ENCODE peak calls at places on chromosomes 3 and 15, in five cellular contexts. L is neuronal stem cell, U is H1, W is trophoblast cell, P is H9. E is an unnamed sample.

GRCh38 chr3:184864012-184864411 is 52.0 kb downstream of the VPS8 start:
- DNase-seq in P (no peak), U (no peak), L (no peak), W (no peak), E (no peak)

GRCh38 chr3:182713743-182714517 is 79.4 kb upstream of the ATP11B start:
- DNase-seq in U (no peak), P (no peak), W (peak), L (no peak), E (peak)

GRCh38 chr3:167839460-167839859 is 103.9 kb downstream of the SERPINI1 start:
- DNase-seq in P (no peak), U (no peak), W (no peak), L (no peak), E (no peak)

GRCh38 chr3:43425829-43426228 is 139.5 kb downstream of the SNRK start:
- DNase-seq in L (no peak), U (no peak), P (no peak), W (no peak), E (no peak)

GRCh38 chr3:126915015-126915414 is 67.9 kb upstream of the PLXNA1 start:
- DNase-seq in P (no peak), U (no peak), L (no peak), W (no peak), E (no peak)

GRCh38 chr3:106628407-106628806 is 748.8 kb upstream of the CCDC54 start:
- DNase-seq in L (no peak), W (peak), U (no peak), P (no peak), E (peak)

GRCh38 chr3:183837390-183837789 is 12.0 kb upstream of the MAP6D1 start:
- DNase-seq in U (peak), L (no peak), W (no peak), P (no peak), E (no peak)

GRCh38 chr3:118714800-118715199 is 319.8 kb downstream of the IGSF11 start:
- DNase-seq in P (no peak), L (no peak), U (no peak), W (no peak), E (no peak)

GRCh38 chr3:70861855-70862254 is 549.4 kb upstream of the MDFIC2 start:
- DNase-seq in L (no peak), W (no peak), P (no peak), U (no peak), E (peak)

GRCh38 chr3:170256597-170256996 is 34.4 kb downstream of the PRKCI start:
- DNase-seq in W (no peak), L (no peak), P (no peak), U (no peak), E (no peak)

GRCh38 chr15:83206971-83207621 is 527 bp downstream of the HDGFL3 start:
- DNase-seq in L (peak), W (peak), U (peak), P (peak), E (peak)

DNA sequence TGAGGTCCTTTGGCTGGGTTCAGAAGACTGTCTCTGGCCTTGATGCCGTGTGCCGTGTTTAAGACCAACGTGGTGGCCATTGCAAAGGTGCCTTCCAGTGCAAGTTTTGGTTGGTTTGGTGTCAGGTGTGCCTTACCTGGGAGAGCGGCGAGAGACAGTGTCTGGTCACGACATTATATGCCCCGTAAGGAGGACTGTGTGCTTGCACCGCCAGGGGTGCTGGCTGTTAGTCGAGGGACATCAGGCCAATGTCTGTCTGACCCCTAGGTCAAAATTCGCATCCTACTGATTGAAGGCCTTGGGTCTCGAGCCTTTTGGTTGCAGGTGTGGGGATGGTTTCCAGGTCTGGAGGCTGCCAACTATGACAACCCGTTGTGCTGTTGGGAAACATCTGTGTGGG is 111.9 kb downstream of the SNRPN start:
- DNase-seq in P (no peak), U (no peak), L (no peak), W (no peak), E (no peak)
- H2BK12ac ChIP-seq in P (no peak), U (no peak), L (no peak), W (no peak), E (no peak)

GRCh38 chr15:63190993-63191392 is 1.6 kb downstream of the RAB8B start:
- DNase-seq in L (no peak), U (no peak), P (no peak), W (no peak), E (no peak)
- H3K9ac ChIP-seq in L (no peak), U (no peak), P (no peak), W (no peak), E (peak)

GRCh38 chr3:101158374-101158773 is 162.0 kb downstream of the IMPG2 start:
- DNase-seq in L (no peak), U (no peak), P (no peak), W (no peak), E (no peak)
- H2BK12ac ChIP-seq in L (no peak), U (no peak), P (no peak), W (no peak), E (no peak)

GRCh38 chr15:74417670-74418069 is 16.1 kb downstream of the SEMA7A start:
- DNase-seq in L (no peak), W (no peak), P (no peak), U (no peak), E (no peak)
- H3K9ac ChIP-seq in L (peak), W (no peak), P (no peak), U (no peak), E (peak)

GRCh38 chr3:72131899-72132298 is 347.0 kb upstream of the PROK2 start:
- DNase-seq in U (no peak), W (no peak), P (no peak), L (no peak), E (no peak)
- H2BK12ac ChIP-seq in U (no peak), W (no peak), P (no peak), L (no peak), E (no peak)

GRCh38 chr15:45522931-45523331 is 376 bp upstream of the SLC30A4 start:
- DNase-seq in U (no peak), P (peak), L (peak), W (peak), E (peak)
- H3K9ac ChIP-seq in U (no peak), P (no peak), L (peak), W (peak), E (peak)

GRCh38 chr3:13173186-13173585 is 100.0 kb upstream of the IQSEC1 start:
- DNase-seq in L (no peak), W (no peak), U (no peak), P (no peak), E (no peak)
- H2BK12ac ChIP-seq in L (no peak), W (no peak), U (no peak), P (no peak), E (no peak)

GRCh38 chr3:37905346-37905745 is 43.7 kb downstream of the CTDSPL start:
- DNase-seq in L (no peak), U (no peak), W (no peak), P (no peak), E (no peak)

GRCh38 chr3:37907371-37907770 is 45.7 kb downstream of the CTDSPL start:
- DNase-seq in W (no peak), U (no peak), L (no peak), P (no peak), E (no peak)

GRCh38 chr3:37905987-37906674 is 44.5 kb downstream of the CTDSPL start:
- DNase-seq in L (no peak), U (no peak), W (no peak), P (no peak), E (peak)

GRCh38 chr3:37907906-37908305 is 46.2 kb downstream of the CTDSPL start:
- DNase-seq in U (no peak), P (no peak), L (no peak), W (no peak), E (no peak)

GRCh38 chr3:37906734-37907282 is 45.1 kb downstream of the CTDSPL start:
- DNase-seq in W (no peak), U (no peak), L (no peak), P (no peak), E (no peak)
- H3K9ac ChIP-seq in W (no peak), U (no peak), L (no peak), P (no peak), E (no peak)

GRCh38 chr15:61237400-61237799 is 8.3 kb upstream of the RORA start:
- DNase-seq in P (no peak), L (no peak), U (no peak), W (no peak), E (no peak)

GRCh38 chr15:61226313-61227250 is 2.5 kb downstream of the RORA start:
- DNase-seq in P (no peak), W (no peak), U (no peak), L (no peak), E (no peak)

GRCh38 chr15:61227269-61228024 is 1.7 kb downstream of the RORA start:
- DNase-seq in U (no peak), P (peak), L (peak), W (no peak), E (peak)

GRCh38 chr15:61228025-61228901 is 839 bp downstream of the RORA start:
- DNase-seq in U (peak), L (peak), W (no peak), P (peak), E (peak)

DNA sequence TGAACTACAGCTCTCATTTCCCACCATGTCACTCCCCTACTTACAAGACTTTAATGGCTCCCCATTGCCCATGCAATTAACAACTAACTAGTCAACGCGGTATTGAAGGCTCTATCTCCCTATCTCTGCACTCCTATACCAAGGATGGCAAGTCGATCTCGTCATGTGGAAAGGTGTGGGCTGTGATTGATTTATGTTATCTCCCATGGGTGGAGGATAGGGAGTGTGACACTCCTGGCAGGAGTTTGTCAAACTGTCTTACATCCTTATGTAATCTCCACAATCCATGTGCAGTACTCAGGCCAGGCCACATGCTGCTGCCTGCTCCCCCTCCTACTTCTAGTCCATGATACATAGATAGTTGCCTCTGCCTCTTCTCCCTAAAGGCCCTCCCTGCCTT is 3.2 kb upstream of the RORA start:
- DNase-seq in W (no peak), U (no peak), L (no peak), P (no peak), E (no peak)
- H2BK12ac ChIP-seq in W (no peak), U (no peak), L (no peak), P (no peak), E (no peak)

E was measured in mesenchymal stem cell.